ENCODE peak calls at places on chromosome 12, in nine cellular contexts. E is fibroblast of lung; N is uterus; T is psoas muscle; O is OCI-LY7; I is CD4-positive, alpha-beta memory T cell; W is esophagus squamous epithelium; B is breast epithelium; R is stomach. J is an unnamed sample.

GRCh38 chr12:5505751-5506150 is 73.8 kb downstream of the NTF3 start:
- DNase-seq in W (no peak), O (no peak), T (no peak), R (no peak), E (no peak), I (no peak), B (no peak), N (no peak), J (no peak)

GRCh38 chr12:47829584-47829983 is 9.9 kb upstream of the HDAC7 start:
- DNase-seq in I (no peak), O (no peak), T (no peak), N (no peak), E (no peak), B (no peak), R (no peak), W (no peak), J (peak; percentile 24)

GRCh38 chr12:45768194-45768593 is 38.7 kb downstream of the ARID2 start:
- DNase-seq in E (no peak), B (no peak), I (no peak), N (no peak), O (no peak), T (no peak), R (no peak), W (no peak), J (no peak)

GRCh38 chr12:121288941-121289340 is 7.6 kb downstream of the CAMKK2 start:
- DNase-seq in O (no peak), E (no peak), W (no peak), T (no peak), R (no peak), I (no peak), B (no peak), N (peak; percentile 54), J (no peak)

GRCh38 chr12:15423629-15424028 is 101.3 kb downstream of the PTPRO start:
- DNase-seq in R (no peak), N (no peak), W (no peak), B (no peak), O (no peak), E (peak; percentile 51), T (no peak), I (no peak), J (no peak)

GRCh38 chr12:82407481-82407880 is 49.2 kb downstream of the METTL25 start:
- DNase-seq in E (peak; percentile 30), O (no peak), W (no peak), B (no peak), T (no peak), N (no peak), R (no peak), I (no peak), J (no peak)

GRCh38 chr12:102728506-102729242 is 188.4 kb downstream of the PAH start:
- DNase-seq in B (no peak), O (no peak), E (no peak), N (no peak), I (no peak), T (no peak), W (no peak), R (no peak), J (no peak)

GRCh38 chr12:14310866-14311265 is 54.6 kb upstream of the ATF7IP start:
- DNase-seq in T (no peak), O (peak; percentile 30), E (no peak), N (no peak), I (no peak), W (no peak), B (no peak), R (no peak), J (no peak)

GRCh38 chr12:78671295-78671694 is 193.3 kb upstream of the SYT1 start:
- DNase-seq in I (no peak), T (no peak), E (peak; percentile 94), W (no peak), B (no peak), N (no peak), R (no peak), O (no peak), J (no peak)

GRCh38 chr12:101781834-101782543 is 42.7 kb upstream of the SYCP3 start:
- DNase-seq in N (no peak), B (no peak), W (no peak), E (peak; percentile 71), O (no peak), R (no peak), T (no peak), I (no peak), J (no peak)

GRCh38 chr12:69329669-69330428 is 18.3 kb upstream of the LYZ start:
- DNase-seq in I (peak; percentile 73), E (no peak), B (no peak), O (peak; percentile 47), W (no peak), T (no peak), N (no peak), R (no peak), J (no peak)

GRCh38 chr12:26831959-26832816 is 806 bp downstream of the ITPR2 start:
- DNase-seq in O (peak; percentile 89), E (peak; percentile 80), W (no peak), N (peak; percentile 60), B (peak; percentile 56), R (peak; percentile 58), I (peak; percentile 72), T (peak; percentile 77), J (peak; percentile 89)

GRCh38 chr12:44582521-44582920 is 293.6 kb downstream of the NELL2 start:
- DNase-seq in T (no peak), O (no peak), I (no peak), B (no peak), W (no peak), N (no peak), E (no peak), R (no peak), J (no peak)

GRCh38 chr12:20718294-20718693 is 23.2 kb downstream of the SLCO1C1 start:
- DNase-seq in W (no peak), I (no peak), E (no peak), T (no peak), N (no peak), B (no peak), O (no peak), R (no peak), J (no peak)

GRCh38 chr12:68828669-68829068 is 20.7 kb downstream of the MDM2 start:
- DNase-seq in I (no peak), T (no peak), O (no peak), E (no peak), B (no peak), R (no peak), W (no peak), N (no peak), J (no peak)

GRCh38 chr12:120496353-120497340 is 734 bp downstream of the DYNLL1 start:
- DNase-seq in W (no peak), R (peak; percentile 59), B (peak; percentile 55), E (peak; percentile 61), N (peak; percentile 70), T (peak; percentile 83), O (peak; percentile 76), I (peak; percentile 41), J (peak; percentile 88)

GRCh38 chr12:41552507-41553047 is 364.5 kb downstream of the PDZRN4 start:
- DNase-seq in T (no peak), I (no peak), B (no peak), W (no peak), O (no peak), R (no peak), E (peak; percentile 54), N (no peak), J (no peak)

GRCh38 chr12:15276088-15276698 is 46.1 kb upstream of the PTPRO start:
- DNase-seq in N (no peak), O (peak; percentile 14), T (no peak), E (peak; percentile 19), R (no peak), W (no peak), B (no peak), I (no peak), J (no peak)

GRCh38 chr12:103751600-103751999 is 89.4 kb downstream of the NT5DC3 start:
- DNase-seq in N (no peak), O (no peak), I (no peak), R (no peak), W (no peak), T (no peak), E (no peak), B (no peak), J (no peak)

DNA sequence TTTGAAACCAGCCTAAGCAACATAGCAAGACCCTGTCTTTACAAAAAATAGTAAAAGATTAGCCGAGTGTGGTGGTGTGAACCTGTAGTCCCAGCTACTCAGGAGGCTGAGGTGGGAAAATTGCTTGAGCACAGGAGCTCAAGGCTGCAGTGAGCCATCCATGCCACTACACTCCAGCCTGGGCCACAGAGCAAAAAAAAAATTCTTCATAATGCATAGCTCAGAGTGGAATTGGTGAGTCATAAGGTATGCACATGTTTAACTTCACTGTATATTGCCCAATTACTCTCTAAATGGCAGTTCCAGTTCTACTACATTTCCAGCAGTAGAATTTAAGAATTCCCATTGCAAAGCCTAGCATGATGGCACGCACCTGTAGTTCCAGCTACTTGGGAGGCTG is 26.8 kb upstream of the CLIP1 start:
- DNase-seq in O (no peak), N (no peak), B (no peak), I (no peak), W (no peak), T (no peak), E (peak; percentile 73), R (no peak), J (no peak)
- H3K27ac ChIP-seq in O (no peak overlapping the region), N (no peak overlapping the region), B (no peak overlapping the region), I (no peak overlapping the region), W (peak overlapping the region; percentile 59), T (no peak overlapping the region), E (no peak overlapping the region), R (no peak overlapping the region), J (no peak overlapping the region)

DNA sequence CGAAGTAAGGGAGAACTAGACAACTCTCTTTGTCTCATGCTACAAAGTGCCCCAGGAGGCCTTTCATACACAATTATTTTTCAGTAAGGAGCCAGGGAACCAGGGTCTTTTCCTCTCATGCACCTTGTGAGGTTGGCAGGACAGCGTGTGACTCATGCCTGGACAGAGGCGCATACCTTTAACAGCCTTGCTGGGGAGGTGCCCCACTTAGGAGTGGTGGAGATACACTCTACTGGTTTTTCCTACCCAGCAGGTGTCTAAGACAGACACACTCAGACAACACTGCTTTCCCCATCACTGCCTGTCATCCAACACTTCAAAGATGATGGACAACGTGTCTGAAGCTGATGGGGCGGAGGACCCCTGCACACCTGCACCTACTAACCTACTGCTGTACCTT is 49.1 kb downstream of the B4GALNT3 start:
- DNase-seq in R (peak; percentile 57), N (no peak), W (no peak), E (no peak), O (peak; percentile 91), I (no peak), B (no peak), T (no peak), J (no peak)
- H3K27ac ChIP-seq in R (peak overlapping the region; percentile 84), N (no peak overlapping the region), W (peak overlapping the region; percentile 67), E (no peak overlapping the region), O (peak overlapping the region; percentile 68), I (no peak overlapping the region), B (no peak overlapping the region), T (no peak overlapping the region), J (no peak overlapping the region)

GRCh38 chr12:123250471-123251383 is 17.5 kb downstream of the MTRFR start:
- DNase-seq in T (no peak), O (no peak), E (no peak), W (no peak), R (peak; percentile 84), B (peak; percentile 65), N (no peak), I (no peak), J (no peak)
- H3K27ac ChIP-seq in T (peak overlapping the region; percentile 57), O (no peak overlapping the region), E (no peak overlapping the region), W (peak overlapping the region; percentile 89), R (peak overlapping the region; percentile 81), B (peak overlapping the region; percentile 76), N (peak overlapping the region; percentile 63), I (no peak overlapping the region), J (no peak overlapping the region)

DNA sequence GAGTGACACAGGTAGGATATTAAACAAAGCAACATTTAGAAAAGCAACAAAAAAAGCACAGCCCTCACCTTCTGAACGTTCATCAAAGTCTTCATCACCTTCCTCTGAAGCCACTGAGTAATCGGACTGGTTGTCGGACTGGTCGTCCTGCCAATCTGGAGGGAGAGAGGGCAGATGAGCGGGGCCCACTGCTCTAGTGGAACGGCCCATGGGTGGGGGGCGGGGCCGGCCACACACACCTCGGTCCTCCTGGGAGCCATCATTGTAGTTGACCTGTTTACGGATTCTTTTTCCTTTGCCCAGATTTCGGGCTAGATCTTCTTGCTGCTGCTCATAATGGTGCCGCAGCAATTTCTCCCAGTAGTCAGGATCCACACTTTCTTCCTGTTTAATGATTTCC is 14.9 kb upstream of the NOP2 start:
- DNase-seq in I (no peak), W (no peak), O (no peak), E (no peak), T (no peak), R (no peak), B (no peak), N (no peak), J (no peak)
- H3K27ac ChIP-seq in I (no peak overlapping the region), W (no peak overlapping the region), O (no peak overlapping the region), E (no peak overlapping the region), T (no peak overlapping the region), R (no peak overlapping the region), B (no peak overlapping the region), N (no peak overlapping the region), J (no peak overlapping the region)